ENCODE peak calls at places on chromosomes 11 and 22, in seven cellular contexts. One of them, this sample, is unnamed.

GRCh38 chr11:70141490-70142014 is 61.5 kb upstream of the FADD start:
- DNase-seq in HepG2: no peak
- DNase-seq in PC-9: no peak
- DNase-seq in IMR-90: no peak
- DNase-seq in HCT116: no peak
- DNase-seq in GM23248: peak
- DNase-seq in fibroblast of lung: peak
- DNase-seq in this sample: no peak

GRCh38 chr22:35324762-35325161 is 25.1 kb downstream of the TOM1 start:
- DNase-seq in IMR-90: no peak
- DNase-seq in PC-9: no peak
- DNase-seq in HCT116: no peak
- DNase-seq in HepG2: no peak
- DNase-seq in fibroblast of lung: no peak
- DNase-seq in GM23248: no peak
- DNase-seq in this sample: no peak

GRCh38 chr22:41526802-41527799 is 17.2 kb downstream of the POLR3H start:
- DNase-seq in HCT116: no peak
- DNase-seq in GM23248: peak
- DNase-seq in PC-9: peak
- DNase-seq in fibroblast of lung: no peak
- DNase-seq in IMR-90: peak
- DNase-seq in HepG2: no peak
- DNase-seq in this sample: peak

GRCh38 chr11:102486584-102486983 is 34.0 kb upstream of the TMEM123 start:
- DNase-seq in PC-9: no peak
- DNase-seq in HepG2: no peak
- DNase-seq in IMR-90: no peak
- DNase-seq in GM23248: no peak
- DNase-seq in HCT116: no peak
- DNase-seq in fibroblast of lung: no peak
- DNase-seq in this sample: no peak

GRCh38 chr11:123654566-123655081 is at the start of gene SCN3B:
- DNase-seq in IMR-90: peak
- DNase-seq in fibroblast of lung: peak
- DNase-seq in GM23248: peak
- DNase-seq in HCT116: no peak
- DNase-seq in PC-9: peak
- DNase-seq in HepG2: peak
- DNase-seq in this sample: peak

GRCh38 chr11:68666854-68667253 is 17.5 kb upstream of the GAL start:
- DNase-seq in fibroblast of lung: no peak
- DNase-seq in IMR-90: no peak
- DNase-seq in GM23248: no peak
- DNase-seq in HCT116: no peak
- DNase-seq in PC-9: no peak
- DNase-seq in HepG2: no peak
- DNase-seq in this sample: no peak

GRCh38 chr11:21658654-21659193 is 534.2 kb upstream of the ANO5 start:
- DNase-seq in PC-9: no peak
- DNase-seq in HCT116: no peak
- DNase-seq in HepG2: no peak
- DNase-seq in GM23248: no peak
- DNase-seq in fibroblast of lung: no peak
- DNase-seq in IMR-90: no peak
- DNase-seq in this sample: no peak

GRCh38 chr11:68371176-68372041 is 59.0 kb downstream of the LRP5 start:
- DNase-seq in PC-9: no peak
- DNase-seq in fibroblast of lung: peak
- DNase-seq in GM23248: peak
- DNase-seq in HepG2: no peak
- DNase-seq in HCT116: no peak
- DNase-seq in IMR-90: no peak
- DNase-seq in this sample: peak

GRCh38 chr11:97860237-97860636 is 1160.5 kb upstream of the CNTN5 start:
- DNase-seq in HCT116: no peak
- DNase-seq in GM23248: no peak
- DNase-seq in IMR-90: no peak
- DNase-seq in PC-9: no peak
- DNase-seq in HepG2: no peak
- DNase-seq in fibroblast of lung: peak
- DNase-seq in this sample: no peak
- H2AFZ ChIP-seq in HCT116: no peak
- H2AFZ ChIP-seq in GM23248: no peak
- H2AFZ ChIP-seq in IMR-90: no peak
- H2AFZ ChIP-seq in PC-9: no peak
- H2AFZ ChIP-seq in HepG2: no peak
- H2AFZ ChIP-seq in fibroblast of lung: no peak
- H2AFZ ChIP-seq in this sample: no peak

GRCh38 chr11:9626778-9627394 is 37.0 kb upstream of the SWAP70 start:
- DNase-seq in HepG2: no peak
- DNase-seq in IMR-90: no peak
- DNase-seq in HCT116: no peak
- DNase-seq in GM23248: no peak
- DNase-seq in fibroblast of lung: no peak
- DNase-seq in PC-9: no peak
- DNase-seq in this sample: no peak
- H2AFZ ChIP-seq in HepG2: no peak
- H2AFZ ChIP-seq in IMR-90: peak
- H2AFZ ChIP-seq in HCT116: no peak
- H2AFZ ChIP-seq in GM23248: no peak
- H2AFZ ChIP-seq in fibroblast of lung: no peak
- H2AFZ ChIP-seq in PC-9: no peak
- H2AFZ ChIP-seq in this sample: no peak

GRCh38 chr11:94545641-94546470 is 2.1 kb downstream of the FUT4 start:
- DNase-seq in HCT116: no peak
- DNase-seq in PC-9: no peak
- DNase-seq in HepG2: no peak
- DNase-seq in GM23248: peak
- DNase-seq in IMR-90: no peak
- DNase-seq in fibroblast of lung: no peak
- DNase-seq in this sample: no peak

GRCh38 chr11:94543695-94544581 is at the start of gene FUT4:
- DNase-seq in PC-9: peak
- DNase-seq in HepG2: peak
- DNase-seq in GM23248: peak
- DNase-seq in fibroblast of lung: peak
- DNase-seq in HCT116: peak
- DNase-seq in IMR-90: peak
- DNase-seq in this sample: peak

GRCh38 chr11:94546886-94547285 is 3.2 kb downstream of the FUT4 start:
- DNase-seq in HepG2: no peak
- DNase-seq in IMR-90: no peak
- DNase-seq in GM23248: no peak
- DNase-seq in fibroblast of lung: no peak
- DNase-seq in PC-9: no peak
- DNase-seq in HCT116: no peak
- DNase-seq in this sample: no peak

GRCh38 chr11:94544832-94545640 is 1.3 kb downstream of the FUT4 start:
- DNase-seq in GM23248: peak
- DNase-seq in IMR-90: no peak
- DNase-seq in PC-9: no peak
- DNase-seq in HCT116: no peak
- DNase-seq in HepG2: no peak
- DNase-seq in fibroblast of lung: no peak
- DNase-seq in this sample: no peak

GRCh38 chr11:94544582-94544831 is 786 bp downstream of the FUT4 start:
- DNase-seq in fibroblast of lung: no peak
- DNase-seq in HCT116: no peak
- DNase-seq in PC-9: no peak
- DNase-seq in IMR-90: no peak
- DNase-seq in HepG2: no peak
- DNase-seq in GM23248: no peak
- DNase-seq in this sample: no peak
- H2AFZ ChIP-seq in fibroblast of lung: peak
- H2AFZ ChIP-seq in HCT116: no peak
- H2AFZ ChIP-seq in PC-9: peak
- H2AFZ ChIP-seq in IMR-90: peak
- H2AFZ ChIP-seq in HepG2: no peak
- H2AFZ ChIP-seq in GM23248: peak
- H2AFZ ChIP-seq in this sample: no peak

GRCh38 chr11:72112541-72113136 is at the start of gene ANAPC15:
- DNase-seq in GM23248: peak
- DNase-seq in HCT116: peak
- DNase-seq in PC-9: peak
- DNase-seq in IMR-90: peak
- DNase-seq in fibroblast of lung: peak
- DNase-seq in HepG2: peak
- DNase-seq in this sample: peak

GRCh38 chr11:72111300-72111699 is 1.2 kb downstream of the ANAPC15 start:
- DNase-seq in PC-9: no peak
- DNase-seq in fibroblast of lung: no peak
- DNase-seq in HepG2: no peak
- DNase-seq in IMR-90: no peak
- DNase-seq in HCT116: no peak
- DNase-seq in GM23248: no peak
- DNase-seq in this sample: no peak

GRCh38 chr11:72111803-72112540 is 523 bp downstream of the ANAPC15 start:
- DNase-seq in fibroblast of lung: peak
- DNase-seq in HepG2: peak
- DNase-seq in HCT116: peak
- DNase-seq in GM23248: peak
- DNase-seq in PC-9: peak
- DNase-seq in IMR-90: peak
- DNase-seq in this sample: peak

GRCh38 chr11:72114570-72114969 is 2.1 kb upstream of the ANAPC15 start:
- DNase-seq in HCT116: no peak
- DNase-seq in PC-9: no peak
- DNase-seq in fibroblast of lung: no peak
- DNase-seq in IMR-90: peak
- DNase-seq in GM23248: peak
- DNase-seq in HepG2: no peak
- DNase-seq in this sample: no peak

DNA sequence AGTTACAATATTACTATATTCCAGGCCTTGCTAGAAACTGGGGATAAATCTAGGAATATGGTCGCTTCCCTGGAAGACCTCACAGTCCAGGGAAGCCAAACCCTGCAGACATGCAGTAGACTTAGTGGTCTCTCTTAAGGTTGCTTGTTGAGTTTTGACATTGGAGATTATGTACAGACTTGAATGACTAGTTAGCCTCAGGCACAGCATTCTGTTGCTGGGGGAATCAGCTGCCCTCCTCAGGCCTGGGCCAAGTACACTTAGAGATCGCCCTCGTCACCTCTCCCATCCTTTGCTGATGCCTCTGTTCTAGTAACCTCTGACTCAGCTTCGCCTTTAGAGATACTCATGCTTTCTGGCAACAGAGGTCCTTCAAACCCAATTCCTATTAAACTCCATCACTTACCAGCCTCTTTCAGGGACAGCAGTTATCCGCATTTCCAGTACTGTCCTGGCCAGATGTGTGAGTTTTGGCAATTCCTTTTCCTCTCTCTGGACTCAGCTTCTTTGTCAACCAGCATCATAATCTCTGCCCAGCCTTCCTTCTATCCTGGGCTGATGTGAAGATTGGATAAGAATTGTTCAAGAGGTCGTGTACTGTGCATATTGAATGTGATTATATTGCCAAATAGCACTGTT is 794 bp upstream of the ANAPC15 start:
- DNase-seq in HCT116: no peak
- DNase-seq in HepG2: no peak
- DNase-seq in GM23248: peak
- DNase-seq in fibroblast of lung: peak
- DNase-seq in IMR-90: peak
- DNase-seq in PC-9: no peak
- DNase-seq in this sample: no peak
- H2AFZ ChIP-seq in HCT116: no peak
- H2AFZ ChIP-seq in HepG2: no peak
- H2AFZ ChIP-seq in GM23248: peak
- H2AFZ ChIP-seq in fibroblast of lung: peak
- H2AFZ ChIP-seq in IMR-90: peak
- H2AFZ ChIP-seq in PC-9: peak
- H2AFZ ChIP-seq in this sample: peak

GRCh38 chr11:125168875-125169537 is 4.5 kb downstream of the PKNOX2 start:
- DNase-seq in IMR-90: peak
- DNase-seq in PC-9: no peak
- DNase-seq in HCT116: no peak
- DNase-seq in HepG2: no peak
- DNase-seq in fibroblast of lung: no peak
- DNase-seq in GM23248: no peak
- DNase-seq in this sample: no peak

GRCh38 chr11:125166903-125167291 is 2.3 kb downstream of the PKNOX2 start:
- DNase-seq in PC-9: no peak
- DNase-seq in IMR-90: no peak
- DNase-seq in fibroblast of lung: no peak
- DNase-seq in HepG2: no peak
- DNase-seq in HCT116: no peak
- DNase-seq in GM23248: no peak
- DNase-seq in this sample: no peak

GRCh38 chr11:125167954-125168821 is 3.6 kb downstream of the PKNOX2 start:
- DNase-seq in GM23248: peak
- DNase-seq in PC-9: no peak
- DNase-seq in HepG2: no peak
- DNase-seq in fibroblast of lung: peak
- DNase-seq in IMR-90: peak
- DNase-seq in HCT116: no peak
- DNase-seq in this sample: no peak

GRCh38 chr11:125166347-125166841 is 1.8 kb downstream of the PKNOX2 start:
- DNase-seq in HepG2: no peak
- DNase-seq in fibroblast of lung: peak
- DNase-seq in GM23248: peak
- DNase-seq in PC-9: no peak
- DNase-seq in IMR-90: no peak
- DNase-seq in HCT116: no peak
- DNase-seq in this sample: no peak

DNA sequence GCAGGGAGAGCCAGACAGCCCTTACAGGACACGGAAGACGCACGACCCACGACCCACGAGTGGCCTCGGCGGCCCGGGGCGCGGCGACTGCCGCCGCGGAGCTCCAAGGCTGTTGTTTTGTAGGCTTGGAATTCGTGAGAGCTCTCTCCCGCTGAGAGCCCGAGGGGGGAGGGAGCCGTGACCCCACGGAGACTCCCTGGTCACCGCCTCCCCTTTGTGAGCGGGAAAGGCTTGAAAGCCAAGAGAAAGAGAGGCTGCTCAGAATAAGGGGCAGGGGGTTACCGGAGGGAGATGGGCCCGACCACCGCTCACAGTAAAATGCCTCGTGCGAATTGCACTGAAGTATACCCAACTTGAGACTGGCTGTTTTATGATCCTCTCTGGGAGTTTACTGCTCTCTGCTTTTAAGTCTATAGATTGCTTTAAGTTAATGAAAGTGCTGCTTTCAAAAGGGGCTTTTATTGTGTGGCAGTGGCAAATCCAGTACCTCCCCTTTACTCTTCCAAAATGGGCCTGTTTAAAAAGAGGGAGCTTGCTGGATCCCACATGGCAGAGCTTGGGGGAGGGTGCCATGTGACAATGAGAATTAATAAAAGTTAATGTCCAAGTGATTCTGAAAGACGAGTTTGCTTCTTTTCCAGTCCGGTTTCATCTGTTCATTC is 2.9 kb downstream of the PKNOX2 start:
- DNase-seq in PC-9: no peak
- DNase-seq in HepG2: no peak
- DNase-seq in fibroblast of lung: peak
- DNase-seq in IMR-90: peak
- DNase-seq in GM23248: no peak
- DNase-seq in HCT116: no peak
- DNase-seq in this sample: no peak
- H2AFZ ChIP-seq in PC-9: no peak
- H2AFZ ChIP-seq in HepG2: no peak
- H2AFZ ChIP-seq in fibroblast of lung: no peak
- H2AFZ ChIP-seq in IMR-90: peak
- H2AFZ ChIP-seq in GM23248: no peak
- H2AFZ ChIP-seq in HCT116: no peak
- H2AFZ ChIP-seq in this sample: no peak

This sample was measured in MM.1S.